ENCODE peak calls at places on chromosomes 16 and 17, in four cellular contexts. P, B, X and C are unnamed samples.

GRCh38 chr16:82960923-82961322 is 334.2 kb downstream of the CDH13 start:
- DNase-seq in X (no peak), B (no peak), P (no peak), C (no peak)

GRCh38 chr17:77894126-77894956 is 64.2 kb upstream of the TNRC6C start:
- DNase-seq in P (no peak), X (no peak), B (no peak), C (no peak)

GRCh38 chr17:7835818-7836595 is 2.0 kb downstream of the KDM6B start:
- DNase-seq in P (peak; percentile 68), X (no peak), B (peak; percentile 87), C (no peak)

GRCh38 chr17:46192211-46192483 is 1.1 kb downstream of the KANSL1 start:
- DNase-seq in X (no peak), P (no peak), B (no peak), C (no peak)

GRCh38 chr16:67150058-67150832 is 553 bp downstream of the B3GNT9 start:
- DNase-seq in X (no peak), P (no peak), B (no peak), C (peak; percentile 71)

GRCh38 chr16:764848-765487 is 4.4 kb downstream of the MSLN start:
- DNase-seq in B (peak; percentile 4), P (no peak), X (no peak), C (no peak)

GRCh38 chr16:31181102-31181830 is 1.3 kb downstream of the FUS start:
- DNase-seq in X (no peak), B (peak; percentile 54), P (no peak), C (no peak)

GRCh38 chr16:70744366-70744765 is 56.6 kb downstream of the VAC14 start:
- DNase-seq in B (no peak), X (no peak), P (no peak), C (no peak)

GRCh38 chr17:31115168-31115567 is 20.4 kb downstream of the NF1 start:
- DNase-seq in B (no peak), P (no peak), X (no peak), C (no peak)

GRCh38 chr16:19419691-19420060 is 2.0 kb downstream of the TMC5 start:
- DNase-seq in B (no peak), P (no peak), X (no peak), C (peak; percentile 31)

GRCh38 chr17:62648247-62648953 is 20.9 kb downstream of the MRC2 start:
- DNase-seq in P (no peak), B (no peak), X (no peak), C (no peak)

GRCh38 chr16:12260647-12261262 is 284.2 kb downstream of the SNX29 start:
- DNase-seq in B (peak; percentile 22), P (no peak), X (no peak), C (no peak)

GRCh38 chr16:19601083-19601976 is 45.8 kb downstream of the VPS35L start:
- DNase-seq in B (no peak), X (no peak), P (no peak), C (peak; percentile 22)

GRCh38 chr17:48613862-48614694 is 1.0 kb downstream of the HOXB8 start:
- DNase-seq in B (no peak), X (no peak), P (no peak), C (no peak)

GRCh38 chr17:49624896-49625295 is 49.2 kb downstream of the NXPH3 start:
- DNase-seq in X (no peak), B (no peak), P (no peak), C (no peak)

GRCh38 chr17:55402374-55402773 is 19.3 kb downstream of the MMD start:
- DNase-seq in P (no peak), X (no peak), B (no peak), C (no peak)

GRCh38 chr17:14427914-14428639 is 127.2 kb downstream of the HS3ST3B1 start:
- DNase-seq in P (no peak), B (no peak), X (peak; percentile 3), C (no peak)

GRCh38 chr17:43434902-43435319 is 36.1 kb downstream of the ARL4D start:
- DNase-seq in B (no peak), X (no peak), P (no peak), C (no peak)

GRCh38 chr16:86768999-86769398 is 190.7 kb downstream of the FOXL1 start:
- DNase-seq in X (peak; percentile 8), B (no peak), P (no peak), C (no peak)

GRCh38 chr16:13919330-13919682 is 648 bp upstream of the ERCC4 start:
- DNase-seq in P (peak; percentile 25), B (peak; percentile 18), X (no peak), C (no peak)

GRCh38 chr16:13920510-13920818 is 510 bp downstream of the ERCC4 start:
- DNase-seq in B (no peak), P (no peak), X (no peak), C (no peak)

GRCh38 chr16:13919683-13920509 is at the start of gene ERCC4:
- DNase-seq in B (peak; percentile 99), P (peak; percentile 100), X (peak; percentile 96), C (peak; percentile 85)

GRCh38 chr16:13923703-13924298 is 3.8 kb downstream of the ERCC4 start:
- DNase-seq in P (no peak), B (no peak), X (peak; percentile 20), C (no peak)

GRCh38 chr16:13921328-13921727 is 1.4 kb downstream of the ERCC4 start:
- DNase-seq in X (no peak), P (peak; percentile 20), B (no peak), C (no peak)
- TF ChIP-seq POLR2A in X (no peak), P (no peak), B (no peak), C (no peak)

GRCh38 chr16:1964506-1965471 is at the start of gene RPS2:
- DNase-seq in B (peak; percentile 98), P (peak; percentile 100), X (peak; percentile 83), C (peak; percentile 98)
- TF ChIP-seq POLR2A in B (peak; percentile 22), P (peak; percentile 74), X (peak; percentile 97), C (peak; percentile 97)

DNA sequence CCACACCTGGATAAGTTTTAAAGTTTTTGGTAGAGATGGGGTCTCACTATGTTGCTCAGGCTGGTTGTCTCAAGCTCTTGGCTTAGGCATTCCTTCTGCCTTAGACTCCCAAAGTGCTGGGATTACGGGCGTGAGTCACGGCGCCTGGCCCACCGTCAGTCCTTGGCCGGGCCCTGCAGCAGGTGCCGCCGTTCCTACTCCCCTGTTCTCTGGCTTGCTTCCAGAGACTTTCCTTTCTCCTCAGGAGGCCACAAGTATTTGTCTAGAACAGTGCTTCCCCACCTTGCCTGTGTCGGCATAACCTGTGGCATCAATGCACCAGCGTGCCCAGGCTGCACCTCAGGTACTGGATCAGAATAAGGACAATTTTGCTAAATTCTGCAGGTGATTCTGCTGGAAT is 3.0 kb upstream of the MGAT5B start:
- DNase-seq in X (no peak), P (no peak), B (no peak), C (no peak)
- TF ChIP-seq POLR2A in X (no peak), P (no peak), B (no peak), C (no peak)

GRCh38 chr17:67659028-67659427 is 58.7 kb upstream of the NOL11 start:
- DNase-seq in B (no peak), P (no peak), X (no peak), C (no peak)

GRCh38 chr17:67655478-67656148 is 62.1 kb upstream of the NOL11 start:
- DNase-seq in P (no peak), X (no peak), B (no peak), C (no peak)

GRCh38 chr17:67658265-67658664 is 59.5 kb upstream of the NOL11 start:
- DNase-seq in X (no peak), P (no peak), B (no peak), C (no peak)

GRCh38 chr17:67656494-67657203 is 61.1 kb upstream of the NOL11 start:
- DNase-seq in X (peak; percentile 51), B (no peak), P (no peak), C (no peak)

DNA sequence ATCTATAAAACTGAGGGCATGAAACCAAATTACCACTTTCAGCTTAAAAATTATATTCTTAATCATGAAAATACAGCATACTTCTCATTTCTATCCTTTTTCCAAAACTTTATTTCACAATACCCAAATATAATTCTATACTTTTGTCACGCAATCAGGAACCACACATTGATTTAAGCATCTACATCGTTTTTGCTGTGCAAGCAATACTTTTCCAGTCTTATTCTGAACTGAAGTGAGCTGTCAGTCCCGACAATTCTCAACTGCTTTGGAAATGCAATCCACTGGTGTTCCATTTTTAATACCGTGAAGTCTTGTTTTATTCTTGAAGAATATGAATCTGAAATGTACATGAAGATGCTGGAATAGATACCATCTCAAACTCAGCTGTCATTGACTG is 60.1 kb upstream of the NOL11 start:
- DNase-seq in B (no peak), X (no peak), P (no peak), C (no peak)
- TF ChIP-seq POLR2A in B (no peak), X (no peak), P (no peak), C (no peak)